ENCODE peak calls at places on chromosomes 1 and 21, in five cellular contexts. S is activated CD8-positive, alpha-beta memory T cell treated with anti-CD3 and anti-CD28 coated beads, Interleukin-2, amount 50 U/mL, for 48 hours; G is AG08395; J is activated T-cell treated with anti-CD3 and anti-CD28 coated beads, Interleukin-2, amount 50 U/mL, for 4 hours; L is Kasumi-1. A is an unnamed sample.

GRCh38 chr1:207888647-207889046 is 22.3 kb downstream of the CD34 start:
- DNase-seq in J (no peak), S (no peak), G (peak), L (no peak), A (no peak)

GRCh38 chr1:64856564-64856963 is 109.8 kb downstream of the JAK1 start:
- DNase-seq in L (no peak), J (no peak), S (no peak), G (no peak), A (peak)

GRCh38 chr1:173733912-173734311 is 19.1 kb downstream of the KLHL20 start:
- DNase-seq in S (no peak), G (no peak), L (no peak), J (no peak), A (no peak)

GRCh38 chr1:231938651-231939050 is 312.1 kb downstream of the DISC1 start:
- DNase-seq in G (peak), J (no peak), L (no peak), S (no peak), A (no peak)

GRCh38 chr1:35717911-35718476 is 690 bp downstream of the C1orf216 start:
- DNase-seq in G (peak), S (no peak), L (peak), J (no peak), A (peak)

GRCh38 chr1:9270290-9270900 is 22.3 kb upstream of the SPSB1 start:
- DNase-seq in J (no peak), S (no peak), L (no peak), G (no peak), A (no peak)

GRCh38 chr1:54571803-54572202 is 23.8 kb downstream of the ACOT11 start:
- DNase-seq in S (no peak), L (peak), J (no peak), G (no peak), A (no peak)

GRCh38 chr1:9413877-9414213 is 121.2 kb downstream of the SPSB1 start:
- DNase-seq in L (no peak), S (no peak), J (no peak), G (peak), A (peak)

GRCh38 chr1:205111354-205111753 is 10.4 kb downstream of the RBBP5 start:
- DNase-seq in S (no peak), L (no peak), J (no peak), G (no peak), A (no peak)

GRCh38 chr1:12501661-12502060 is 116.3 kb downstream of the DHRS3 start:
- DNase-seq in L (no peak), G (no peak), J (no peak), S (no peak), A (no peak)

GRCh38 chr1:155200920-155201319 is 6.8 kb downstream of the THBS3 start:
- DNase-seq in S (no peak), J (no peak), G (no peak), L (no peak), A (no peak)

GRCh38 chr21:43867332-43867703 is 2.3 kb downstream of the AGPAT3 start:
- DNase-seq in J (no peak), G (no peak), S (no peak), L (no peak), A (no peak)

GRCh38 chr21:33984021-33984481 is 68.4 kb upstream of the ATP5PO start:
- DNase-seq in G (no peak), J (no peak), L (no peak), S (no peak), A (no peak)